ENCODE peak calls at places on chromosomes 2 and 18, in five cellular contexts. J is GM06990, S is ecto neural progenitor cell, Y is NCI-H446, G is GM10248. P is an unnamed sample.

GRCh38 chr18:73407506-73407905 is 539.7 kb upstream of the NETO1 start:
- DNase-seq in J (no peak), S (no peak), Y (no peak), G (no peak), P (peak; percentile 51)

GRCh38 chr2:215380699-215381098 is 55.2 kb downstream of the FN1 start:
- DNase-seq in J (no peak), S (no peak), Y (no peak), G (no peak), P (no peak)

GRCh38 chr2:240250985-240251847 is 110.8 kb upstream of the OTOS start:
- DNase-seq in J (no peak), S (peak; percentile 72), Y (no peak), G (peak; percentile 64), P (no peak)

GRCh38 chr2:82675186-82675585 is 1783.9 kb downstream of the SUCLG1 start:
- DNase-seq in J (no peak), S (no peak), Y (no peak), G (no peak), P (peak; percentile 4)

GRCh38 chr2:169141713-169142352 is 72.5 kb downstream of the DHRS9 start:
- DNase-seq in J (no peak), S (peak; percentile 74), Y (peak; percentile 60), G (peak; percentile 52), P (peak; percentile 49)

GRCh38 chr18:49976810-49977209 is 163.5 kb upstream of the ACAA2 start:
- DNase-seq in J (no peak), S (no peak), Y (peak; percentile 92), G (no peak), P (no peak)

GRCh38 chr2:145411493-145411892 is 891.6 kb upstream of the ZEB2 start:
- DNase-seq in J (peak; percentile 58), S (no peak), Y (no peak), G (peak; percentile 3), P (no peak)

GRCh38 chr2:6893876-6894482 is 16.4 kb downstream of the RSAD2 start:
- DNase-seq in J (no peak), S (no peak), Y (no peak), G (no peak), P (no peak)

GRCh38 chr2:133213651-133214050 is 354.6 kb downstream of the NCKAP5 start:
- DNase-seq in J (no peak), S (no peak), Y (no peak), G (no peak), P (no peak)

GRCh38 chr2:3305952-3306351 is 71.7 kb downstream of the EIPR1 start:
- DNase-seq in J (no peak), S (no peak), Y (no peak), G (no peak), P (no peak)

GRCh38 chr2:98086491-98087446 is at the start of gene VWA3B:
- DNase-seq in J (peak; percentile 83), S (peak; percentile 85), Y (no peak), G (peak; percentile 89), P (peak; percentile 60)

GRCh38 chr2:88818381-88818780 is 126.9 kb downstream of the RPIA start:
- DNase-seq in J (no peak), S (no peak), Y (no peak), G (no peak), P (peak; percentile 26)

GRCh38 chr2:237553959-237554358 is 12.4 kb upstream of the PRLH start:
- DNase-seq in J (no peak), S (no peak), Y (no peak), G (no peak), P (no peak)

GRCh38 chr2:10160226-10160955 is 37.9 kb downstream of the RRM2 start:
- DNase-seq in J (no peak), S (no peak), Y (no peak), G (no peak), P (no peak)

GRCh38 chr2:72931280-72931910 is 14.1 kb downstream of the EMX1 start:
- DNase-seq in J (no peak), S (no peak), Y (no peak), G (no peak), P (no peak)

GRCh38 chr2:133509777-133510176 is 58.5 kb downstream of the NCKAP5 start:
- DNase-seq in J (no peak), S (no peak), Y (no peak), G (no peak), P (peak; percentile 66)

GRCh38 chr2:145484443-145485086 is 964.6 kb upstream of the ZEB2 start:
- DNase-seq in J (no peak), S (no peak), Y (no peak), G (no peak), P (peak; percentile 82)

GRCh38 chr2:105262662-105263091 is 21.1 kb downstream of the GPR45 start:
- DNase-seq in J (no peak), S (no peak), Y (no peak), G (no peak), P (no peak)

GRCh38 chr18:2237706-2238105 is 333.6 kb downstream of the METTL4 start:
- DNase-seq in J (no peak), S (no peak), Y (no peak), G (no peak), P (no peak)

GRCh38 chr18:77065221-77065981 is 67.2 kb downstream of the MBP start:
- DNase-seq in J (peak; percentile 71), S (no peak), Y (no peak), G (no peak), P (peak; percentile 68)

GRCh38 chr2:170817999-170818293 is 1.3 kb downstream of the GAD1 start:
- DNase-seq in J (no peak), S (peak; percentile 76), Y (no peak), G (no peak), P (no peak)

GRCh38 chr2:240469239-240469636 is 33.8 kb downstream of the GPC1 start:
- DNase-seq in J (peak; percentile 5), S (peak; percentile 55), Y (no peak), G (no peak), P (no peak)

GRCh38 chr2:120243211-120243610 is 9.4 kb upstream of the RALB start:
- DNase-seq in J (no peak), S (no peak), Y (no peak), G (no peak), P (no peak)

GRCh38 chr18:6543330-6543908 is 128.7 kb upstream of the L3MBTL4 start:
- DNase-seq in J (no peak), S (no peak), Y (peak; percentile 30), G (peak; percentile 17), P (no peak)

GRCh38 chr18:11983592-11983991 is 2.3 kb downstream of the IMPA2 start:
- DNase-seq in J (no peak), S (no peak), Y (no peak), G (no peak), P (no peak)

P was measured in foreskin keratinocyte.